ENCODE peak calls at places on chromosomes 7 and 10, in nine cellular contexts. Q, U, H, Z, B, T, V, L and I are unnamed samples.

GRCh38 chr10:104076743-104077160 is 8.9 kb downstream of the COL17A1 start:
- DNase-seq in Q (no peak), U (no peak), H (peak), Z (no peak), B (peak), T (peak), V (no peak), L (peak), I (no peak)

GRCh38 chr7:17640730-17641377 is 299.4 kb downstream of the SNX13 start:
- DNase-seq in Q (peak), U (no peak), H (peak), Z (no peak), B (peak), T (no peak), V (no peak), L (peak), I (no peak)

GRCh38 chr7:66790219-66790618 is 49.7 kb downstream of the RABGEF1 start:
- DNase-seq in Q (no peak), U (no peak), H (no peak), Z (no peak), B (no peak), T (no peak), V (no peak), L (no peak), I (no peak)

GRCh38 chr7:94781236-94781635 is 125.3 kb upstream of the SGCE start:
- DNase-seq in Q (no peak), U (no peak), H (no peak), Z (no peak), B (no peak), T (no peak), V (no peak), L (no peak), I (no peak)

GRCh38 chr7:158127241-158127640 is 460.4 kb downstream of the PTPRN2 start:
- DNase-seq in Q (no peak), U (no peak), H (no peak), Z (no peak), B (no peak), T (no peak), V (no peak), L (no peak), I (peak)

GRCh38 chr7:117155694-117156093 is 167.2 kb downstream of the WNT2 start:
- DNase-seq in Q (no peak), U (no peak), H (no peak), Z (no peak), B (no peak), T (no peak), V (no peak), L (no peak), I (no peak)

GRCh38 chr7:86920154-86920553 is 139.3 kb downstream of the ELAPOR2 start:
- DNase-seq in Q (no peak), U (no peak), H (no peak), Z (no peak), B (no peak), T (no peak), V (no peak), L (no peak), I (no peak)

GRCh38 chr10:8312079-8312478 is 257.6 kb downstream of the GATA3 start:
- DNase-seq in Q (no peak), U (no peak), H (no peak), Z (no peak), B (no peak), T (no peak), V (no peak), L (no peak), I (no peak)

GRCh38 chr7:33062023-33062781 is at the start of gene NT5C3A:
- DNase-seq in Q (peak), U (no peak), H (peak), Z (peak), B (peak), T (peak), V (no peak), L (no peak), I (peak)

GRCh38 chr10:28711079-28711478 is 33.8 kb downstream of the BAMBI start:
- DNase-seq in Q (no peak), U (no peak), H (no peak), Z (no peak), B (no peak), T (no peak), V (no peak), L (no peak), I (no peak)

GRCh38 chr10:14453593-14453992 is 122.9 kb upstream of the FRMD4A start:
- DNase-seq in Q (no peak), U (no peak), H (no peak), Z (no peak), B (no peak), T (no peak), V (no peak), L (no peak), I (no peak)

GRCh38 chr7:12757443-12757842 is 70.0 kb downstream of the ARL4A start:
- DNase-seq in Q (peak), U (peak), H (no peak), Z (no peak), B (peak), T (no peak), V (no peak), L (no peak), I (no peak)

GRCh38 chr7:76390092-76390491 is 19.4 kb downstream of the SSC4D start:
- DNase-seq in Q (no peak), U (no peak), H (no peak), Z (no peak), B (no peak), T (no peak), V (no peak), L (no peak), I (no peak)

GRCh38 chr7:101678713-101679112 is 49.6 kb upstream of the MYL10 start:
- DNase-seq in Q (no peak), U (no peak), H (no peak), Z (no peak), B (peak), T (no peak), V (no peak), L (no peak), I (no peak)

GRCh38 chr10:7593068-7593467 is 73.7 kb downstream of the ITIH5 start:
- DNase-seq in Q (no peak), U (no peak), H (no peak), Z (no peak), B (no peak), T (no peak), V (no peak), L (no peak), I (no peak)

GRCh38 chr7:4226166-4226857 is 455.8 kb upstream of the FOXK1 start:
- DNase-seq in Q (no peak), U (no peak), H (no peak), Z (no peak), B (no peak), T (no peak), V (no peak), L (no peak), I (no peak)